ENCODE peak calls at places on chromosomes 3 and 15, in four cellular contexts. One of them, this sample, is unnamed.
A peak's percentile ranks its signal among the peaks of the same experiment; 100 is the strongest.

GRCh38 chr3:58411036-58411435 is 22.6 kb downstream of the PDHB start:
- DNase-seq in vagina: no peak
- DNase-seq in SK-N-MC: no peak
- DNase-seq in transverse colon: no peak
- DNase-seq in this sample: no peak

GRCh38 chr15:74529911-74530310 is 11.1 kb upstream of the ARID3B start:
- DNase-seq in vagina: no peak
- DNase-seq in SK-N-MC: no peak
- DNase-seq in transverse colon: no peak
- DNase-seq in this sample: no peak

GRCh38 chr3:100260081-100260684 is 609 bp upstream of the TBC1D23 start:
- DNase-seq in vagina: no peak
- DNase-seq in SK-N-MC: no peak
- DNase-seq in transverse colon: peak; percentile 25
- DNase-seq in this sample: no peak

GRCh38 chr3:184144505-184144904 is 9.3 kb downstream of the EIF2B5 start:
- DNase-seq in vagina: no peak
- DNase-seq in SK-N-MC: no peak
- DNase-seq in transverse colon: no peak
- DNase-seq in this sample: no peak

GRCh38 chr3:17678116-17678741 is 64.2 kb downstream of the TBC1D5 start:
- DNase-seq in vagina: no peak
- DNase-seq in SK-N-MC: no peak
- DNase-seq in transverse colon: no peak
- DNase-seq in this sample: no peak

GRCh38 chr15:62099171-62099601 is 32.4 kb downstream of the C2CD4A start:
- DNase-seq in vagina: no peak
- DNase-seq in SK-N-MC: no peak
- DNase-seq in transverse colon: no peak
- DNase-seq in this sample: no peak

GRCh38 chr3:97579365-97579764 is 185.2 kb upstream of the ARL6 start:
- DNase-seq in vagina: no peak
- DNase-seq in SK-N-MC: no peak
- DNase-seq in transverse colon: no peak
- DNase-seq in this sample: no peak

GRCh38 chr3:170690133-170690981 is 104.5 kb upstream of the SLC7A14 start:
- DNase-seq in vagina: no peak
- DNase-seq in SK-N-MC: no peak
- DNase-seq in transverse colon: peak; percentile 65
- DNase-seq in this sample: peak; percentile 29

GRCh38 chr3:194852836-194853508 is 167.3 kb downstream of the FAM43A start:
- DNase-seq in vagina: no peak
- DNase-seq in SK-N-MC: no peak
- DNase-seq in transverse colon: no peak
- DNase-seq in this sample: no peak

GRCh38 chr3:8656240-8656639 is 11.6 kb upstream of the SSUH2 start:
- DNase-seq in vagina: no peak
- DNase-seq in SK-N-MC: no peak
- DNase-seq in transverse colon: no peak
- DNase-seq in this sample: no peak

GRCh38 chr3:44993471-44994205 is 17.6 kb downstream of the EXOSC7 start:
- DNase-seq in vagina: no peak
- DNase-seq in SK-N-MC: no peak
- DNase-seq in transverse colon: no peak
- DNase-seq in this sample: no peak
- TF ChIP-seq POLR2AphosphoS5 in vagina: no peak
- TF ChIP-seq POLR2AphosphoS5 in SK-N-MC: no peak
- TF ChIP-seq POLR2AphosphoS5 in transverse colon: no peak
- TF ChIP-seq POLR2AphosphoS5 in this sample: no peak

GRCh38 chr15:52178765-52179164 is 12.4 kb downstream of the GNB5 start:
- DNase-seq in vagina: no peak
- DNase-seq in SK-N-MC: no peak
- DNase-seq in transverse colon: peak; percentile 16
- DNase-seq in this sample: no peak

GRCh38 chr15:52181938-52182780 is 9.0 kb downstream of the GNB5 start:
- DNase-seq in vagina: no peak
- DNase-seq in SK-N-MC: no peak
- DNase-seq in transverse colon: no peak
- DNase-seq in this sample: no peak

GRCh38 chr15:52180196-52180835 is 10.9 kb downstream of the GNB5 start:
- DNase-seq in vagina: no peak
- DNase-seq in SK-N-MC: no peak
- DNase-seq in transverse colon: peak; percentile 42
- DNase-seq in this sample: peak; percentile 48

GRCh38 chr15:52179278-52180195 is 11.7 kb downstream of the GNB5 start:
- DNase-seq in vagina: peak; percentile 93
- DNase-seq in SK-N-MC: no peak
- DNase-seq in transverse colon: peak; percentile 90
- DNase-seq in this sample: peak; percentile 86

GRCh38 chr15:52180851-52181450 is 10.2 kb downstream of the GNB5 start:
- DNase-seq in vagina: no peak
- DNase-seq in SK-N-MC: no peak
- DNase-seq in transverse colon: no peak
- DNase-seq in this sample: no peak
- TF ChIP-seq POLR2AphosphoS5 in vagina: no peak
- TF ChIP-seq POLR2AphosphoS5 in SK-N-MC: no peak
- TF ChIP-seq POLR2AphosphoS5 in transverse colon: no peak
- TF ChIP-seq POLR2AphosphoS5 in this sample: no peak

GRCh38 chr3:185654758-185655145 is 68.7 kb downstream of the SENP2 start:
- DNase-seq in vagina: peak; percentile 69
- DNase-seq in SK-N-MC: no peak
- DNase-seq in transverse colon: no peak
- DNase-seq in this sample: no peak

GRCh38 chr3:185657691-185658503 is 71.8 kb downstream of the SENP2 start:
- DNase-seq in vagina: no peak
- DNase-seq in SK-N-MC: no peak
- DNase-seq in transverse colon: no peak
- DNase-seq in this sample: no peak

GRCh38 chr3:185657211-185657610 is 71.1 kb downstream of the SENP2 start:
- DNase-seq in vagina: no peak
- DNase-seq in SK-N-MC: no peak
- DNase-seq in transverse colon: no peak
- DNase-seq in this sample: no peak

GRCh38 chr3:185655426-185656320 is 69.6 kb downstream of the SENP2 start:
- DNase-seq in vagina: peak; percentile 81
- DNase-seq in SK-N-MC: no peak
- DNase-seq in transverse colon: no peak
- DNase-seq in this sample: no peak

GRCh38 chr3:185656321-185656840 is 70.3 kb downstream of the SENP2 start:
- DNase-seq in vagina: no peak
- DNase-seq in SK-N-MC: no peak
- DNase-seq in transverse colon: peak; percentile 30
- DNase-seq in this sample: no peak
- TF ChIP-seq POLR2AphosphoS5 in vagina: peak; percentile 47
- TF ChIP-seq POLR2AphosphoS5 in SK-N-MC: no peak
- TF ChIP-seq POLR2AphosphoS5 in transverse colon: peak; percentile 63
- TF ChIP-seq POLR2AphosphoS5 in this sample: no peak

GRCh38 chr15:94777037-94777436 is 545.7 kb downstream of the MCTP2 start:
- DNase-seq in vagina: no peak
- DNase-seq in SK-N-MC: no peak
- DNase-seq in transverse colon: no peak
- DNase-seq in this sample: no peak
- TF ChIP-seq POLR2AphosphoS5 in vagina: no peak
- TF ChIP-seq POLR2AphosphoS5 in SK-N-MC: no peak
- TF ChIP-seq POLR2AphosphoS5 in transverse colon: no peak
- TF ChIP-seq POLR2AphosphoS5 in this sample: no peak

GRCh38 chr15:57510647-57511046 is 81.1 kb upstream of the MYZAP start:
- DNase-seq in vagina: no peak
- DNase-seq in SK-N-MC: no peak
- DNase-seq in transverse colon: no peak
- DNase-seq in this sample: no peak
- TF ChIP-seq POLR2AphosphoS5 in vagina: no peak
- TF ChIP-seq POLR2AphosphoS5 in SK-N-MC: no peak
- TF ChIP-seq POLR2AphosphoS5 in transverse colon: no peak
- TF ChIP-seq POLR2AphosphoS5 in this sample: no peak

GRCh38 chr3:66076861-66077495 is 38.3 kb upstream of the MAGI1 start:
- DNase-seq in vagina: no peak
- DNase-seq in SK-N-MC: no peak
- DNase-seq in transverse colon: no peak
- DNase-seq in this sample: no peak
- TF ChIP-seq POLR2AphosphoS5 in vagina: no peak
- TF ChIP-seq POLR2AphosphoS5 in SK-N-MC: no peak
- TF ChIP-seq POLR2AphosphoS5 in transverse colon: no peak
- TF ChIP-seq POLR2AphosphoS5 in this sample: no peak

GRCh38 chr15:43270676-43271306 is 4.1 kb upstream of the TGM5 start:
- DNase-seq in vagina: peak; percentile 42
- DNase-seq in SK-N-MC: no peak
- DNase-seq in transverse colon: no peak
- DNase-seq in this sample: no peak
- TF ChIP-seq POLR2AphosphoS5 in vagina: no peak
- TF ChIP-seq POLR2AphosphoS5 in SK-N-MC: no peak
- TF ChIP-seq POLR2AphosphoS5 in transverse colon: no peak
- TF ChIP-seq POLR2AphosphoS5 in this sample: no peak

This sample was measured in GM12892.